ENCODE peak calls at places on chromosomes 7 and 10, in eight cellular contexts. One of them, this sample, is unnamed.

GRCh38 chr7:51543801-51544553 is 227.4 kb upstream of the COBL start:
- DNase-seq in left ventricle myocardium inferior: no peak
- DNase-seq in psoas muscle: no peak
- DNase-seq in fibroblast of the aortic adventitia: no peak
- DNase-seq in heart left ventricle: no peak
- DNase-seq in A549: no peak
- DNase-seq in HCT116: no peak
- DNase-seq in endodermal cell: no peak
- DNase-seq in this sample: no peak

GRCh38 chr7:130890176-130891020 is 156.4 kb upstream of the KLF14 start:
- DNase-seq in left ventricle myocardium inferior: no peak
- DNase-seq in psoas muscle: no peak
- DNase-seq in fibroblast of the aortic adventitia: peak
- DNase-seq in heart left ventricle: no peak
- DNase-seq in A549: no peak
- DNase-seq in HCT116: no peak
- DNase-seq in endodermal cell: no peak
- DNase-seq in this sample: no peak

GRCh38 chr10:323651-324293 is 188.5 kb downstream of the ZMYND11 start:
- DNase-seq in left ventricle myocardium inferior: peak
- DNase-seq in psoas muscle: peak
- DNase-seq in fibroblast of the aortic adventitia: peak
- DNase-seq in heart left ventricle: no peak
- DNase-seq in A549: peak
- DNase-seq in HCT116: peak
- DNase-seq in endodermal cell: no peak
- DNase-seq in this sample: peak

GRCh38 chr7:30168800-30169584 is 34.2 kb downstream of the MTURN start:
- DNase-seq in left ventricle myocardium inferior: no peak
- DNase-seq in psoas muscle: no peak
- DNase-seq in fibroblast of the aortic adventitia: peak
- DNase-seq in heart left ventricle: no peak
- DNase-seq in A549: peak
- DNase-seq in HCT116: no peak
- DNase-seq in endodermal cell: peak
- DNase-seq in this sample: peak

GRCh38 chr7:82183633-82184032 is 259.9 kb downstream of the CACNA2D1 start:
- DNase-seq in left ventricle myocardium inferior: no peak
- DNase-seq in psoas muscle: no peak
- DNase-seq in fibroblast of the aortic adventitia: peak
- DNase-seq in heart left ventricle: no peak
- DNase-seq in A549: no peak
- DNase-seq in HCT116: no peak
- DNase-seq in endodermal cell: no peak
- DNase-seq in this sample: peak

GRCh38 chr10:132321726-132322125 is 10.3 kb upstream of the LRRC27 start:
- DNase-seq in left ventricle myocardium inferior: no peak
- DNase-seq in psoas muscle: no peak
- DNase-seq in fibroblast of the aortic adventitia: no peak
- DNase-seq in heart left ventricle: no peak
- DNase-seq in A549: no peak
- DNase-seq in HCT116: no peak
- DNase-seq in endodermal cell: no peak
- DNase-seq in this sample: no peak

GRCh38 chr10:109931153-109931552 is 7.8 kb upstream of the XPNPEP1 start:
- DNase-seq in left ventricle myocardium inferior: no peak
- DNase-seq in psoas muscle: peak
- DNase-seq in fibroblast of the aortic adventitia: peak
- DNase-seq in heart left ventricle: no peak
- DNase-seq in A549: no peak
- DNase-seq in HCT116: no peak
- DNase-seq in endodermal cell: no peak
- DNase-seq in this sample: no peak

GRCh38 chr7:105806592-105807266 is 69.7 kb downstream of the ATXN7L1 start:
- DNase-seq in left ventricle myocardium inferior: no peak
- DNase-seq in psoas muscle: no peak
- DNase-seq in fibroblast of the aortic adventitia: peak
- DNase-seq in heart left ventricle: no peak
- DNase-seq in A549: peak
- DNase-seq in HCT116: no peak
- DNase-seq in endodermal cell: no peak
- DNase-seq in this sample: peak

GRCh38 chr10:123428302-123428701 is 237.9 kb upstream of the GPR26 start:
- DNase-seq in left ventricle myocardium inferior: no peak
- DNase-seq in psoas muscle: no peak
- DNase-seq in fibroblast of the aortic adventitia: no peak
- DNase-seq in heart left ventricle: no peak
- DNase-seq in A549: no peak
- DNase-seq in HCT116: no peak
- DNase-seq in endodermal cell: no peak
- DNase-seq in this sample: no peak

GRCh38 chr10:55897436-55897835 is 463.6 kb downstream of the ZWINT start:
- DNase-seq in left ventricle myocardium inferior: no peak
- DNase-seq in psoas muscle: no peak
- DNase-seq in fibroblast of the aortic adventitia: no peak
- DNase-seq in heart left ventricle: no peak
- DNase-seq in A549: no peak
- DNase-seq in HCT116: no peak
- DNase-seq in endodermal cell: peak
- DNase-seq in this sample: no peak

GRCh38 chr10:69443354-69443753 is 7.9 kb upstream of the TSPAN15 start:
- DNase-seq in left ventricle myocardium inferior: no peak
- DNase-seq in psoas muscle: no peak
- DNase-seq in fibroblast of the aortic adventitia: no peak
- DNase-seq in heart left ventricle: no peak
- DNase-seq in A549: no peak
- DNase-seq in HCT116: no peak
- DNase-seq in endodermal cell: no peak
- DNase-seq in this sample: no peak

GRCh38 chr7:142478479-142479220 is 220.8 kb upstream of the PRSS58 start:
- DNase-seq in left ventricle myocardium inferior: no peak
- DNase-seq in psoas muscle: no peak
- DNase-seq in fibroblast of the aortic adventitia: peak
- DNase-seq in heart left ventricle: no peak
- DNase-seq in A549: peak
- DNase-seq in HCT116: peak
- DNase-seq in endodermal cell: peak
- DNase-seq in this sample: peak

GRCh38 chr10:115278294-115278693 is 185.1 kb downstream of the ATRNL1 start:
- DNase-seq in left ventricle myocardium inferior: no peak
- DNase-seq in psoas muscle: no peak
- DNase-seq in fibroblast of the aortic adventitia: no peak
- DNase-seq in heart left ventricle: no peak
- DNase-seq in A549: no peak
- DNase-seq in HCT116: no peak
- DNase-seq in endodermal cell: no peak
- DNase-seq in this sample: no peak

DNA sequence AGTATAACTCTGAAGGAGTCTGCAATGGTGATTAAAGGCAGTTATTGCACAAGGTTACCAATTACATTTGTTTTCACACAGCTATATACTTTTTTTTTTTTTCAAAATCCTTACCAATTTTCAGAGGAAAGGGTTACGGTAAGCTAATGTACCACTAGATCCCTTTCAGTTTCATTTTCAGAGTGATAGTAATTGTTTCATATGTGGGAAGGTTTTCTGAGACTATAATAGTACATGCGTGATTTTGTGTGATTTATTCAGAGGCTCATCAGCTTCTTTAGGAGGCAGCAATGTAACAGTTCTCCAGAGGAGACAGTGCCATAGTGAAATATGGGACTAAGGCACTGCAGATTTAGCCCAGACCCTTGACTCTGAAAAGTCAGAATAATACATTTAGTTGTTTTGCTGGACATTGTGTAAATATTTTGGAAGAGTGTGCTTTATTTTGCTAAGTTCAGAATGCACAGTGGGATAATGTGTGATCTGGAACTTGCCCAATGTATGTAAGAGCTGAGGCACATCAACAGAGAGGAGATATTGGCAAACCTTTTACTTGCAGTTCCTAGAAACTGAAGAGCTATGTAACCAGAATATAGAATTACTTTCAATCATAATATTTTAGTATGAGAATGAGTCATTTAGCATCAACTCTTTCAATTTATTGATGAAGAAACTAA is 207.5 kb upstream of the TEX47 start:
- DNase-seq in left ventricle myocardium inferior: no peak
- DNase-seq in psoas muscle: no peak
- DNase-seq in fibroblast of the aortic adventitia: no peak
- DNase-seq in heart left ventricle: no peak
- DNase-seq in A549: no peak
- DNase-seq in HCT116: no peak
- DNase-seq in endodermal cell: no peak
- DNase-seq in this sample: no peak
- H3K4me3 ChIP-seq in left ventricle myocardium inferior: peak
- H3K4me3 ChIP-seq in psoas muscle: peak
- H3K4me3 ChIP-seq in fibroblast of the aortic adventitia: no peak
- H3K4me3 ChIP-seq in heart left ventricle: peak
- H3K4me3 ChIP-seq in A549: no peak
- H3K4me3 ChIP-seq in HCT116: no peak
- H3K4me3 ChIP-seq in endodermal cell: no peak
- H3K4me3 ChIP-seq in this sample: no peak

GRCh38 chr10:119669331-119669730 is 18.2 kb downstream of the BAG3 start:
- DNase-seq in left ventricle myocardium inferior: no peak
- DNase-seq in psoas muscle: no peak
- DNase-seq in fibroblast of the aortic adventitia: no peak
- DNase-seq in heart left ventricle: no peak
- DNase-seq in A549: no peak
- DNase-seq in HCT116: no peak
- DNase-seq in endodermal cell: no peak
- DNase-seq in this sample: peak

GRCh38 chr10:119666709-119667004 is 15.5 kb downstream of the BAG3 start:
- DNase-seq in left ventricle myocardium inferior: no peak
- DNase-seq in psoas muscle: no peak
- DNase-seq in fibroblast of the aortic adventitia: no peak
- DNase-seq in heart left ventricle: no peak
- DNase-seq in A549: no peak
- DNase-seq in HCT116: no peak
- DNase-seq in endodermal cell: no peak
- DNase-seq in this sample: no peak

GRCh38 chr10:119665901-119666708 is 14.9 kb downstream of the BAG3 start:
- DNase-seq in left ventricle myocardium inferior: no peak
- DNase-seq in psoas muscle: no peak
- DNase-seq in fibroblast of the aortic adventitia: no peak
- DNase-seq in heart left ventricle: no peak
- DNase-seq in A549: no peak
- DNase-seq in HCT116: no peak
- DNase-seq in endodermal cell: no peak
- DNase-seq in this sample: no peak

GRCh38 chr10:119668461-119668860 is 17.3 kb downstream of the BAG3 start:
- DNase-seq in left ventricle myocardium inferior: no peak
- DNase-seq in psoas muscle: peak
- DNase-seq in fibroblast of the aortic adventitia: no peak
- DNase-seq in heart left ventricle: no peak
- DNase-seq in A549: no peak
- DNase-seq in HCT116: no peak
- DNase-seq in endodermal cell: no peak
- DNase-seq in this sample: no peak

GRCh38 chr10:119667562-119668328 is 16.6 kb downstream of the BAG3 start:
- DNase-seq in left ventricle myocardium inferior: peak
- DNase-seq in psoas muscle: peak
- DNase-seq in fibroblast of the aortic adventitia: peak
- DNase-seq in heart left ventricle: peak
- DNase-seq in A549: peak
- DNase-seq in HCT116: peak
- DNase-seq in endodermal cell: peak
- DNase-seq in this sample: peak
- TF ChIP-seq CTCF in left ventricle myocardium inferior: no peak
- TF ChIP-seq CTCF in psoas muscle: peak
- TF ChIP-seq CTCF in fibroblast of the aortic adventitia: peak
- TF ChIP-seq CTCF in heart left ventricle: no peak
- TF ChIP-seq CTCF in A549: peak
- TF ChIP-seq CTCF in HCT116: no peak
- TF ChIP-seq CTCF in endodermal cell: no peak
- TF ChIP-seq CTCF in this sample: peak

GRCh38 chr10:104638861-104639594 is 2.1 kb upstream of the SORCS3 start:
- DNase-seq in left ventricle myocardium inferior: no peak
- DNase-seq in psoas muscle: no peak
- DNase-seq in fibroblast of the aortic adventitia: no peak
- DNase-seq in heart left ventricle: no peak
- DNase-seq in A549: peak
- DNase-seq in HCT116: no peak
- DNase-seq in endodermal cell: peak
- DNase-seq in this sample: peak
- H3K4me3 ChIP-seq in left ventricle myocardium inferior: peak
- H3K4me3 ChIP-seq in psoas muscle: no peak
- H3K4me3 ChIP-seq in fibroblast of the aortic adventitia: peak
- H3K4me3 ChIP-seq in heart left ventricle: no peak
- H3K4me3 ChIP-seq in A549: peak
- H3K4me3 ChIP-seq in HCT116: no peak
- H3K4me3 ChIP-seq in endodermal cell: peak
- H3K4me3 ChIP-seq in this sample: no peak

DNA sequence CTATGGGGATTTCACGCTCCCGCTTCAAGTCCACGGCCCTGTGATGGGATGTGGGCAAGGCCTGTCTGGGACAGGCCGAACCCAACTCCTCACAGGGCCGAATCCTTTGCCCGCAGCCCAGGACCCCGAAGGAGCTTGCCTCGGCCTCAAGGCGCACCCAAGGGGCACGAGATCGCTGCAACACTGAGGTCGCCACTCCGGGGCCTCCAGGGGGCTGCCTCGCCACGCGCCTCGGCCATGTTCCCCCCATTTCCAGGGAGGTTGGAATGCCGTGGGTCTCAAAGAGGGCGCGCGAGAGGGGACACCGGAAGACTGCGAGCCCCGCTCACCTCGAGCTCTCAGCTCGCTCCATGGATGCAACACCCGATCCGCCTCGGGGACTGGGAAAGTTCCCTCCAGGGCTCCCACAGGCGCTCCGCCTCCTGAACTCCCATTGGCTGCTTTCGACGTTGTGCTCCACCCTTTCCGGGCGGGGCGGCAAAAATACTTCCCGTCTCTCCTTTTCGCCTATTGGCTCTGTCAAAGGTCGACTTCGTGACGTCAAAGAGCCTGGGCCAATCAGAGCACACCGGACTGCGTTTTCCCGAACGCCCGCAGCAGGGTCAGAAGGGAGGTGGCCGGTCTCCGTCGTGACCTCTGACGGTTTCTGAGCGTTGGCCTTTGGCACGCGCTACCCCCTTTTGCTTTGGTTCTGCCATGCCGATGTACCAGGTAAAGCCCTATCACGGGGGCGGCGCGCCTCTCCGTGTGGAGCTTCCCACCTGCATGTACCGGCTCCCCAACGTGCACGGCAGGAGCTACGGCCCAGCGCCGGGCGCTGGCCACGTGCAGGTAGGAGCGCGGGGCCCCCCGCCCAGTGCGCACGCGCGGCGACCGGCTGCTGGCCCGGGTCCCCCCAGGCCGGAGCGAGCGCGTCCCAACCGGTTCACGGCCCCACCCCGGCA is at the start of the genes AIMP2 and PMS2:
- DNase-seq in left ventricle myocardium inferior: peak
- DNase-seq in psoas muscle: peak
- DNase-seq in fibroblast of the aortic adventitia: peak
- DNase-seq in heart left ventricle: peak
- DNase-seq in A549: peak
- DNase-seq in HCT116: peak
- DNase-seq in endodermal cell: peak
- DNase-seq in this sample: peak
- TF ChIP-seq CTCF in left ventricle myocardium inferior: peak
- TF ChIP-seq CTCF in psoas muscle: no peak
- TF ChIP-seq CTCF in fibroblast of the aortic adventitia: no peak
- TF ChIP-seq CTCF in heart left ventricle: no peak
- TF ChIP-seq CTCF in A549: no peak
- TF ChIP-seq CTCF in HCT116: no peak
- TF ChIP-seq CTCF in endodermal cell: peak
- TF ChIP-seq CTCF in this sample: no peak